ENCODE peak calls at places on chromosomes 3 and 15, in ten cellular contexts. K, B, T, W, R, O, P, S, J and I are unnamed samples.

GRCh38 chr3:128846501-128846900 is 32.9 kb upstream of the ACAD9 start:
- DNase-seq in O (no peak), T (no peak), R (no peak), B (no peak), S (no peak), W (no peak), K (no peak), J (peak), P (no peak), I (peak)

GRCh38 chr3:171862993-171863521 is 19.9 kb downstream of the TMEM212 start:
- DNase-seq in R (no peak), K (peak), B (no peak), J (no peak), P (no peak), T (no peak), O (no peak), S (no peak), W (no peak), I (no peak)

GRCh38 chr3:81692766-81693165 is 68.7 kb downstream of the GBE1 start:
- DNase-seq in B (no peak), S (no peak), W (no peak), P (no peak), R (no peak), J (no peak), O (no peak), K (no peak), T (no peak), I (no peak)

GRCh38 chr15:39426552-39427532 is 154.0 kb upstream of the THBS1 start:
- DNase-seq in T (peak), K (peak), R (no peak), O (no peak), P (peak), S (peak), W (no peak), B (no peak), J (no peak), I (peak)

GRCh38 chr15:76576526-76577279 is 240.1 kb downstream of the ISL2 start:
- DNase-seq in W (no peak), S (no peak), B (no peak), T (no peak), P (peak), K (peak), R (no peak), O (no peak), J (no peak), I (no peak)

GRCh38 chr15:56804908-56805307 is 71.6 kb upstream of the ZNF280D start:
- DNase-seq in S (no peak), W (no peak), T (no peak), K (no peak), R (no peak), B (no peak), O (no peak), P (no peak), J (no peak), I (no peak)

GRCh38 chr15:29888651-29889050 is 66.4 kb upstream of the TJP1 start:
- DNase-seq in S (no peak), B (no peak), J (peak), W (peak), T (no peak), R (no peak), O (no peak), K (peak), P (peak), I (no peak)

GRCh38 chr3:42061711-42062408 is 29.3 kb upstream of the TRAK1 start:
- DNase-seq in O (no peak), J (peak), T (no peak), K (peak), S (no peak), P (peak), R (no peak), B (no peak), W (no peak), I (no peak)

GRCh38 chr3:126781889-126782491 is 78.0 kb downstream of the CHCHD6 start:
- DNase-seq in T (no peak), P (no peak), B (no peak), J (no peak), O (no peak), K (peak), R (no peak), W (no peak), S (no peak), I (no peak)

GRCh38 chr15:39908186-39908585 is 11.9 kb downstream of the GPR176 start:
- DNase-seq in R (no peak), T (no peak), W (no peak), P (no peak), B (no peak), O (no peak), S (no peak), K (peak), J (no peak), I (no peak)

GRCh38 chr15:82850731-82851130 is 41.3 kb downstream of the WHAMM start:
- DNase-seq in P (no peak), J (no peak), T (no peak), K (no peak), O (no peak), B (no peak), S (no peak), R (no peak), W (no peak), I (no peak)

GRCh38 chr3:14358426-14359211 is 43.8 kb upstream of the SLC6A6 start:
- DNase-seq in S (no peak), J (peak), O (no peak), K (no peak), P (peak), T (peak), R (no peak), B (peak), W (peak), I (no peak)

GRCh38 chr3:81443948-81444347 is 317.5 kb downstream of the GBE1 start:
- DNase-seq in O (no peak), B (no peak), S (no peak), W (no peak), J (no peak), R (no peak), K (peak), T (no peak), P (no peak), I (no peak)

GRCh38 chr3:55888282-55888855 is 401.3 kb upstream of the WNT5A start:
- DNase-seq in S (no peak), J (no peak), T (no peak), W (no peak), R (no peak), K (no peak), O (peak), B (no peak), P (peak), I (no peak)

GRCh38 chr3:131224886-131225550 is 156.6 kb upstream of the NUDT16 start:
- DNase-seq in J (no peak), W (no peak), K (peak), O (no peak), R (no peak), P (no peak), S (no peak), T (no peak), B (no peak), I (no peak)

GRCh38 chr3:130709671-130710070 is 37.0 kb downstream of the PIK3R4 start:
- DNase-seq in B (no peak), W (no peak), J (no peak), O (no peak), T (no peak), S (no peak), K (no peak), R (no peak), P (no peak), I (no peak)

GRCh38 chr3:84958495-84959469 is at the start of gene CADM2:
- DNase-seq in B (peak), R (peak), S (peak), P (peak), J (peak), W (peak), T (peak), O (peak), K (peak), I (no peak)

GRCh38 chr3:48502728-48503168 is 1.2 kb downstream of the SHISA5 start:
- DNase-seq in B (peak), P (peak), J (no peak), S (no peak), T (no peak), R (no peak), O (no peak), W (no peak), K (no peak), I (no peak)

GRCh38 chr3:56135941-56136340 is 332.3 kb downstream of the ERC2 start:
- DNase-seq in R (no peak), T (no peak), W (no peak), P (no peak), K (no peak), O (no peak), S (no peak), B (no peak), J (no peak), I (no peak)

GRCh38 chr3:10189557-10190374 is 25.0 kb downstream of the IRAK2 start:
- DNase-seq in J (no peak), B (no peak), W (no peak), S (no peak), K (peak), O (no peak), T (no peak), R (peak), P (peak), I (peak)

GRCh38 chr15:41933771-41934170 is 38.6 kb downstream of the EHD4 start:
- DNase-seq in P (no peak), T (no peak), J (no peak), S (no peak), B (no peak), K (no peak), W (no peak), R (no peak), O (no peak), I (no peak)

GRCh38 chr3:172072543-172072942 is 33.2 kb downstream of the FNDC3B start:
- DNase-seq in P (no peak), K (no peak), S (no peak), J (no peak), O (no peak), R (no peak), T (no peak), W (no peak), B (no peak), I (no peak)

GRCh38 chr3:170178631-170179030 is 2.9 kb downstream of the PHC3 start:
- DNase-seq in P (no peak), R (no peak), J (no peak), S (peak), B (no peak), W (no peak), T (no peak), K (no peak), O (no peak), I (no peak)

GRCh38 chr3:102745881-102746280 is 311.1 kb downstream of the ZPLD1 start:
- DNase-seq in J (no peak), T (peak), W (no peak), K (peak), B (no peak), R (no peak), O (no peak), P (no peak), S (no peak), I (no peak)

GRCh38 chr3:131730581-131730980 is 227.8 kb upstream of the MRPL3 start:
- DNase-seq in B (no peak), T (no peak), K (peak), P (no peak), O (no peak), R (no peak), S (no peak), W (no peak), J (no peak), I (no peak)

GRCh38 chr3:125512135-125512920 is 7.7 kb downstream of the SNX4 start:
- DNase-seq in W (no peak), O (no peak), J (no peak), R (no peak), P (no peak), K (no peak), B (no peak), T (no peak), S (no peak), I (no peak)

GRCh38 chr15:31241888-31242287 is 84.7 kb upstream of the KLF13 start:
- DNase-seq in O (no peak), R (no peak), J (no peak), S (no peak), T (no peak), K (no peak), W (no peak), B (no peak), P (no peak), I (no peak)

GRCh38 chr3:115617573-115617972 is 5.7 kb upstream of the GAP43 start:
- DNase-seq in S (no peak), T (no peak), B (no peak), R (no peak), K (no peak), O (no peak), W (no peak), P (no peak), J (no peak), I (no peak)

GRCh38 chr3:66158933-66159332 is 61.9 kb upstream of the SLC25A26 start:
- DNase-seq in S (no peak), K (no peak), J (no peak), P (no peak), O (no peak), R (no peak), W (no peak), B (no peak), T (no peak), I (no peak)

GRCh38 chr3:73848173-73848751 is 223.5 kb upstream of the PDZRN3 start:
- DNase-seq in J (peak), O (no peak), K (peak), S (no peak), P (no peak), T (peak), R (no peak), W (no peak), B (peak), I (no peak)

GRCh38 chr15:48385431-48385830 is 54.2 kb downstream of the DUT start:
- DNase-seq in B (no peak), W (no peak), R (no peak), S (no peak), O (no peak), J (no peak), P (no peak), K (peak), T (no peak), I (no peak)

GRCh38 chr15:57505056-57505713 is 86.5 kb upstream of the MYZAP start:
- DNase-seq in P (no peak), R (no peak), S (no peak), T (no peak), W (no peak), O (no peak), J (no peak), K (peak), B (no peak), I (no peak)

GRCh38 chr15:29631076-29632070 is 190.9 kb downstream of the TJP1 start:
- DNase-seq in T (no peak), J (peak), P (no peak), K (no peak), O (no peak), B (no peak), R (no peak), S (no peak), W (no peak), I (no peak)